ENCODE peak calls at places on chromosomes 4 and X, in four cellular contexts. K, W, V and T are unnamed samples.

GRCh38 chrX:9416562-9417319 is 48.1 kb upstream of the TBL1X start:
- DNase-seq in K (no peak), W (no peak), V (no peak), T (no peak)

GRCh38 chr4:76909711-76910110 is 11.8 kb upstream of the SOWAHB start:
- DNase-seq in K (no peak), W (no peak), V (no peak), T (no peak)

GRCh38 chrX:19888419-19888879 is 1.0 kb upstream of the SH3KBP1 start:
- DNase-seq in K (peak; percentile 35), W (peak; percentile 68), V (no peak), T (peak; percentile 0)

GRCh38 chrX:109684136-109684535 is 48.9 kb downstream of the ACSL4 start:
- DNase-seq in K (no peak), W (no peak), V (no peak), T (no peak)

GRCh38 chrX:107207089-107207488 is 678 bp downstream of the DNAAF6 start:
- DNase-seq in K (no peak), W (no peak), V (no peak), T (no peak)

GRCh38 chr4:2898001-2898400 is 54.4 kb downstream of the ADD1 start:
- DNase-seq in K (no peak), W (no peak), V (no peak), T (no peak)

GRCh38 chr4:171203425-171203824 is 609.8 kb upstream of the GALNTL6 start:
- DNase-seq in K (no peak), W (no peak), V (no peak), T (no peak)

GRCh38 chr4:156347412-156348075 is 393.9 kb upstream of the CTSO start:
- DNase-seq in K (no peak), W (peak; percentile 57), V (no peak), T (no peak)

GRCh38 chrX:65697915-65698796 is 30.7 kb downstream of the MSN start:
- DNase-seq in K (no peak), W (peak; percentile 46), V (peak; percentile 81), T (peak; percentile 14)

GRCh38 chr4:2007804-2008670 is 737 bp downstream of the NELFA start:
- DNase-seq in K (no peak), W (no peak), V (peak; percentile 80), T (no peak)

GRCh38 chr4:148674891-148675290 is 232.7 kb upstream of the NR3C2 start:
- DNase-seq in K (no peak), W (no peak), V (no peak), T (no peak)

GRCh38 chr4:148684638-148685037 is 242.4 kb upstream of the NR3C2 start:
- DNase-seq in K (no peak), W (peak; percentile 70), V (no peak), T (no peak)

GRCh38 chr4:148686449-148686848 is 244.2 kb upstream of the NR3C2 start:
- DNase-seq in K (no peak), W (no peak), V (no peak), T (no peak)

DNA sequence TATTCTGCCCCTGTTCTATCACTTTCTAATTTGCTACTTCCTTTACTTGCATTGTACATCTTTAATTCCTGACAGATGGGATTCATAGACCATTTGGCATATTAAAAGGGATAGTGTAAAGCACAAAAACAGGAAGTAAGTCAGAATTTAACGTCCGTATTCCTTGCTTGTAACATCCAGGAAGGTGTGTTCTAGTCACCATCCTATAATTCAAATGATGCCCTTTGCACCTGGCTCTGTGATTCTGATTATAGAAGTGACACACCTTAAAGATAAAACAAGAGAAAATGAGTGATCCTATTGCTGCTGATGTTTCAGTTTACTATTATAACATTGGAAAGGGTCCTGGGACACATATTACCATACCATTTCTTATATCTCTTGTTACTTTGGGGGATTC is 238.7 kb upstream of the NR3C2 start:
- DNase-seq in K (no peak), W (peak; percentile 95), V (no peak), T (no peak)
- H3K27ac ChIP-seq in K (no peak overlapping the region), W (peak overlapping the region; percentile 58), V (no peak overlapping the region), T (no peak overlapping the region)

GRCh38 chr4:182822554-182822953 is 94.6 kb downstream of the DCTD start:
- DNase-seq in K (no peak), W (no peak), V (peak; percentile 31), T (no peak)

GRCh38 chr4:182825786-182826185 is 91.4 kb downstream of the DCTD start:
- DNase-seq in K (no peak), W (no peak), V (no peak), T (no peak)

GRCh38 chr4:182825003-182825402 is 92.2 kb downstream of the DCTD start:
- DNase-seq in K (no peak), W (no peak), V (no peak), T (no peak)

GRCh38 chr4:182826391-182826790 is 90.8 kb downstream of the DCTD start:
- DNase-seq in K (no peak), W (no peak), V (no peak), T (no peak)

GRCh38 chr4:182823576-182823975 is 93.6 kb downstream of the DCTD start:
- DNase-seq in K (no peak), W (no peak), V (no peak), T (no peak)
- H3K27ac ChIP-seq in K (no peak overlapping the region), W (no peak overlapping the region), V (no peak overlapping the region), T (no peak overlapping the region)

DNA sequence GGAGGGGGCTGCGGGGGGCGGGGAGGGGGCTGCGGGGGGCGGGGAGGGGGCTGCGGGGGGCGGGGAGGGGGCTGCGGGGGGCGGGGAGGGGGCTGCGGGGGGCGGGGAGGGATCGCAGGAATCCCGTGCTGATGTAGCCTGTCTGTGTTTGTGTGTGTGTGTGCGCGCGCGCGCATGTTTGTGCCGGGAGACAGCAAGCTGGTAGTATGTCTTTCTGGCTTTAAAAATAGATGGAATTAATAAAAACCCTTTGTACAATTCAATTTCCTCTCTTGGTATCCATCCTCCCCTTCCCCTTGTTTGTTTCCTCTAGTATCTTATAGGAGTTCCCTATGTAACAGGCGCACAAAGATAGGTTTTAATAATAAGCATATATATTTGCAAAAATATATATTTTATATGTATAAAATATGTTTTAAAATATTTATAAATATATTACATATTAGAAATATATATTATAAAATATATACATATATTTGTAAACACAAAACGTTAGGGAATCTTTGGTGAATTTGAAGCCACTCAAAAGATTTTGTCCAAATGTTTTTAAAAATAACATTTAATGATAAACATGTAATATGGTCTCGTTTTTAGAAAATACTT is 782 bp downstream of the ARHGAP24 start:
- DNase-seq in K (no peak), W (no peak), V (peak; percentile 81), T (peak; percentile 3)
- H3K27ac ChIP-seq in K (no peak overlapping the region), W (no peak overlapping the region), V (no peak overlapping the region), T (no peak overlapping the region)

DNA sequence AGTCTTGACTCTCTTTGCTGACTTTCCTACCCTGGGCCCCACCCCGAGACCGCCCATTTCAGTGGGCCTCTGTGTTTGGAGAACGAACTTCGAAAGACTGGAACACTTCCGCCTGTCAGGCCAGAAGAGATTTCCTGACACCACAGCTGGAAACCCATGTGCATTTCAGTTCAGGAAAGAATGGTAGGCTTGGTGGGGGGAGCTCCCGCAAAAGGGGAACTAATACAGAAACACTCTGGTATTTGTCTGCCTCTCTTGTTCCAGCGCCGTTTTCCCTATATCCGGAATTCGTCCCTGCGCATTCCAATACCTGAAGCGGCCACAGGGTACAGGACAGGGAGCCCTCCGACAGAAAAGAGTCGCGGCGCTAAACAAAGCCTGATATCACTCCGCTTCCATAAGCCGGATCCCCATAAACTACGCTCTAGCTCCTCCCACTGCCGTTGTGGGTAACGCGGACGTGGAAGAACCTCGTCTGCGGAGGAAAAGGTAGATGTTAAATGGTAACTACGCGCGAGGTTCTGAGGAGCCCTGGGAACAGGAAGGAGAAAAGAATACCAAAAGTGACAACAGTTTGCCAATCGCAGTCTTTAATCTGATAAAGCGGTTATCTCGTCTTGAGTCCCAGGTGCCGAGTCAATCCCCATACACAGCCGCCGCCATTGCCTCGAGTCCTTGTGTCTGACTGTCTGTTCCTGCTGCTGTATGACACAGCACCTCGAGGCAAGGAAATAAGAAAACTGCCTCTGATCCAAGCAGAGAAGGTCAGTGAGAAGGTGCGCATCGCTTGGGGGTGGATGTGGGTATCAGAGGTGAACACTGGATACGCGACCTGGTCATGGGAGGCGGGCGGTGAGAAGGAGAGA is at the start of gene ARMCX5:
- DNase-seq in K (peak; percentile 66), W (peak; percentile 84), V (peak; percentile 65), T (peak; percentile 42)
- H3K27ac ChIP-seq in K (peak within 1 kb of the TSS; percentile 62), W (peak within 1 kb of the TSS; percentile 61), V (peak within 1 kb of the TSS; percentile 74), T (peak within 1 kb of the TSS; percentile 67)

GRCh38 chr4:86274642-86275041 is 85.2 kb downstream of the MAPK10 start:
- DNase-seq in K (no peak), W (no peak), V (no peak), T (no peak)

GRCh38 chr4:86280246-86280645 is 79.6 kb downstream of the MAPK10 start:
- DNase-seq in K (no peak), W (no peak), V (no peak), T (no peak)

GRCh38 chr4:86283341-86283740 is 76.5 kb downstream of the MAPK10 start:
- DNase-seq in K (no peak), W (no peak), V (no peak), T (no peak)

DNA sequence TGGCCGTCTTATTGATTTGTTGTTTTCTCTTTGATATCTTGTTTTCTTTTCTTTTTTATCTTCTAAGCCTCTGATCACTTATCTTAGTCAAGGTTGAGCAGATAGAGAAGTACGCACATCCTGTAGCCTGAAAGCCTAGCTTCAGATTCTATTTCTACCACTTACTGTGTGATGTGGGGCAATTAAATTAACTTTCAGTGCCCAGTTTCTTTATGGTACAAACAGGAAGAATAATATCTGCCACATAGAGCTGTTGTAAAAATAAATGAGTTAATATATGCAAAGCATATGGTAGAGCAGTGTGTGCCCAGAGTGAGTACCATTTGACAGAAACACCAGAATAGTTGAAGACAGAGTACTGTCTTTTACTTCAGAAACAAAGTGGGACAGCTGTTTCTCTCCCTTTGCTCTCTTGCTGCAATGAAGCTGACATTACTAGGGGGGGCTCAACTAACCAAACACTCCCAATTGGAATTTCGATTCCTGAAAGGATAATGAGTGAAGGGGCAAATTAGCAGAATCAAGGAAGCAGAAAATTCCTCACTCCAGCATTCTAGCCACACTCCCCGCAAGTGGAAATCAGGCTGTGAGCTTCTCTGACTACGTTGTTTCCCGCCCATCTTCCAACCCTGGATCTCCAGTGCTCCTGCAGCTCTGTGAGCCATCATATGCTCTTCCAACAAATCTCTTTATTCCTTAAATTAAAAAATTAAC is 80.4 kb downstream of the MAPK10 start:
- DNase-seq in K (no peak), W (no peak), V (no peak), T (no peak)
- H3K27ac ChIP-seq in K (no peak overlapping the region), W (no peak overlapping the region), V (no peak overlapping the region), T (no peak overlapping the region)

DNA sequence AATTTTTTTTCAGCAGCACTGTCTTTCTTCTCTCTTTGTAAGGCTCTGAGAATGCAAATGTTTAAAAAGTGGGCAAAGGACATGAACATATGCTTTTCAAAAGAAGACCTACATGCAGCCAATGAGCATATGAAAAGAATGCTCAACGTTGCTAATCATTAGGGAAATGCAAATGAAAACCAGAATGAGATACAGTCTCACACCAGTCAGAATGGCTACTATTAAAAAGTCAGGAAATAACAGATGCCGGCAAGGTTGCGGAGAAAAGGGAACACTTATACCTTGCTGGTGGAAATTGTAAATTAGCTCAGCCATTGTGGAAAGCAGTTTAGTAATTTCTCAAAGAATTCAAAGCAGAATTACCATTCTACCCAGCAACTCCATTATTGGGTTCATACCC is 51.6 kb downstream of the BMP15 start:
- DNase-seq in K (no peak), W (no peak), V (no peak), T (no peak)
- H3K27ac ChIP-seq in K (no peak overlapping the region), W (no peak overlapping the region), V (no peak overlapping the region), T (no peak overlapping the region)